ENCODE peak calls at places on chromosomes 13 and 19, in six cellular contexts. One of them, this sample, is unnamed.

GRCh38 chr13:75704194-75704941 is 68.2 kb downstream of the LMO7 start:
- DNase-seq in astrocyte: peak
- DNase-seq in choroid plexus epithelial cell: peak
- DNase-seq in COLO829: no peak
- DNase-seq in Kasumi-1: no peak
- DNase-seq in tibial artery: no peak
- DNase-seq in this sample: no peak

GRCh38 chr19:35615036-35615435 is 2.5 kb downstream of the HAUS5 start:
- DNase-seq in Kasumi-1: no peak
- DNase-seq in choroid plexus epithelial cell: no peak
- DNase-seq in astrocyte: no peak
- DNase-seq in COLO829: no peak
- DNase-seq in tibial artery: no peak
- DNase-seq in this sample: no peak

GRCh38 chr19:14310055-14310454 is 71.2 kb upstream of the ADGRE5 start:
- DNase-seq in COLO829: no peak
- DNase-seq in Kasumi-1: no peak
- DNase-seq in tibial artery: no peak
- DNase-seq in choroid plexus epithelial cell: no peak
- DNase-seq in astrocyte: no peak
- DNase-seq in this sample: no peak

GRCh38 chr13:43301341-43301969 is 278.1 kb downstream of the DNAJC15 start:
- DNase-seq in choroid plexus epithelial cell: no peak
- DNase-seq in COLO829: no peak
- DNase-seq in tibial artery: no peak
- DNase-seq in astrocyte: peak
- DNase-seq in Kasumi-1: no peak
- DNase-seq in this sample: no peak

GRCh38 chr19:38135150-38135998 is 88.6 kb downstream of the DPF1 start:
- DNase-seq in COLO829: no peak
- DNase-seq in astrocyte: no peak
- DNase-seq in Kasumi-1: no peak
- DNase-seq in choroid plexus epithelial cell: peak
- DNase-seq in tibial artery: no peak
- DNase-seq in this sample: no peak

GRCh38 chr13:50386527-50387123 is 371.4 kb downstream of the KCNRG start:
- DNase-seq in COLO829: peak
- DNase-seq in choroid plexus epithelial cell: peak
- DNase-seq in tibial artery: no peak
- DNase-seq in Kasumi-1: no peak
- DNase-seq in astrocyte: peak
- DNase-seq in this sample: no peak

GRCh38 chr13:29934531-29935308 is 84.3 kb upstream of the UBL3 start:
- DNase-seq in astrocyte: no peak
- DNase-seq in Kasumi-1: no peak
- DNase-seq in tibial artery: no peak
- DNase-seq in COLO829: no peak
- DNase-seq in choroid plexus epithelial cell: no peak
- DNase-seq in this sample: no peak

GRCh38 chr19:799076-799881 is 2.0 kb downstream of the PTBP1 start:
- DNase-seq in astrocyte: peak
- DNase-seq in tibial artery: no peak
- DNase-seq in choroid plexus epithelial cell: peak
- DNase-seq in Kasumi-1: peak
- DNase-seq in COLO829: no peak
- DNase-seq in this sample: peak

GRCh38 chr13:111372651-111373425 is 52.4 kb downstream of the TEX29 start:
- DNase-seq in astrocyte: no peak
- DNase-seq in choroid plexus epithelial cell: no peak
- DNase-seq in tibial artery: no peak
- DNase-seq in Kasumi-1: no peak
- DNase-seq in COLO829: no peak
- DNase-seq in this sample: no peak

GRCh38 chr19:1501200-1501595 is 10.2 kb downstream of the REEP6 start:
- DNase-seq in Kasumi-1: no peak
- DNase-seq in tibial artery: no peak
- DNase-seq in COLO829: no peak
- DNase-seq in choroid plexus epithelial cell: no peak
- DNase-seq in astrocyte: no peak
- DNase-seq in this sample: no peak

GRCh38 chr13:31772231-31772630 is 32.9 kb downstream of the RXFP2 start:
- DNase-seq in choroid plexus epithelial cell: no peak
- DNase-seq in Kasumi-1: no peak
- DNase-seq in COLO829: no peak
- DNase-seq in tibial artery: no peak
- DNase-seq in astrocyte: no peak
- DNase-seq in this sample: no peak

GRCh38 chr13:43611631-43612416 is 174.9 kb downstream of the ENOX1 start:
- DNase-seq in choroid plexus epithelial cell: no peak
- DNase-seq in tibial artery: no peak
- DNase-seq in Kasumi-1: no peak
- DNase-seq in astrocyte: no peak
- DNase-seq in COLO829: no peak
- DNase-seq in this sample: no peak

GRCh38 chr13:89554801-89555200 is 1792.7 kb upstream of the MIR17HG start:
- DNase-seq in Kasumi-1: no peak
- DNase-seq in COLO829: no peak
- DNase-seq in choroid plexus epithelial cell: peak
- DNase-seq in tibial artery: no peak
- DNase-seq in astrocyte: peak
- DNase-seq in this sample: no peak

GRCh38 chr13:76792680-76793334 is 93.4 kb downstream of the KCTD12 start:
- DNase-seq in COLO829: peak
- DNase-seq in choroid plexus epithelial cell: peak
- DNase-seq in tibial artery: no peak
- DNase-seq in astrocyte: peak
- DNase-seq in Kasumi-1: no peak
- DNase-seq in this sample: peak

GRCh38 chr19:11766597-11767591 is at the start of gene ZNF441:
- DNase-seq in COLO829: peak
- DNase-seq in astrocyte: peak
- DNase-seq in tibial artery: peak
- DNase-seq in Kasumi-1: peak
- DNase-seq in choroid plexus epithelial cell: peak
- DNase-seq in this sample: peak

GRCh38 chr13:44305845-44306244 is 67.8 kb upstream of the SERP2 start:
- DNase-seq in COLO829: no peak
- DNase-seq in Kasumi-1: no peak
- DNase-seq in astrocyte: peak
- DNase-seq in choroid plexus epithelial cell: peak
- DNase-seq in tibial artery: no peak
- DNase-seq in this sample: no peak

GRCh38 chr19:49473868-49474544 is at the start of gene FLT3LG:
- DNase-seq in astrocyte: no peak
- DNase-seq in Kasumi-1: peak
- DNase-seq in choroid plexus epithelial cell: peak
- DNase-seq in tibial artery: peak
- DNase-seq in COLO829: peak
- DNase-seq in this sample: peak

GRCh38 chr13:21971662-21972635 is 301.1 kb downstream of the FGF9 start:
- DNase-seq in astrocyte: no peak
- DNase-seq in choroid plexus epithelial cell: no peak
- DNase-seq in Kasumi-1: no peak
- DNase-seq in tibial artery: no peak
- DNase-seq in COLO829: no peak
- DNase-seq in this sample: no peak

GRCh38 chr13:43558942-43559341 is 227.8 kb downstream of the ENOX1 start:
- DNase-seq in astrocyte: no peak
- DNase-seq in choroid plexus epithelial cell: no peak
- DNase-seq in tibial artery: no peak
- DNase-seq in Kasumi-1: no peak
- DNase-seq in COLO829: no peak
- DNase-seq in this sample: no peak

GRCh38 chr13:77026783-77027621 is at the start of gene FBXL3:
- DNase-seq in COLO829: peak
- DNase-seq in Kasumi-1: peak
- DNase-seq in choroid plexus epithelial cell: peak
- DNase-seq in tibial artery: peak
- DNase-seq in astrocyte: peak
- DNase-seq in this sample: peak

GRCh38 chr13:101579291-101579802 is 126.9 kb downstream of the ITGBL1 start:
- DNase-seq in tibial artery: no peak
- DNase-seq in choroid plexus epithelial cell: peak
- DNase-seq in COLO829: no peak
- DNase-seq in astrocyte: peak
- DNase-seq in Kasumi-1: no peak
- DNase-seq in this sample: no peak

GRCh38 chr13:78604782-78605611 is 1.6 kb upstream of the POU4F1 start:
- DNase-seq in tibial artery: no peak
- DNase-seq in Kasumi-1: no peak
- DNase-seq in COLO829: no peak
- DNase-seq in astrocyte: no peak
- DNase-seq in choroid plexus epithelial cell: no peak
- DNase-seq in this sample: no peak

GRCh38 chr19:1505991-1506881 is 6.6 kb downstream of the ADAMTSL5 start:
- DNase-seq in astrocyte: no peak
- DNase-seq in tibial artery: no peak
- DNase-seq in COLO829: no peak
- DNase-seq in Kasumi-1: no peak
- DNase-seq in choroid plexus epithelial cell: no peak
- DNase-seq in this sample: no peak

GRCh38 chr13:25018729-25019115 is 77.2 kb upstream of the PABPC3 start:
- DNase-seq in choroid plexus epithelial cell: no peak
- DNase-seq in tibial artery: no peak
- DNase-seq in Kasumi-1: no peak
- DNase-seq in astrocyte: no peak
- DNase-seq in COLO829: no peak
- DNase-seq in this sample: no peak

GRCh38 chr13:100490692-100491091 is 97.9 kb downstream of the GGACT start:
- DNase-seq in COLO829: no peak
- DNase-seq in choroid plexus epithelial cell: peak
- DNase-seq in tibial artery: no peak
- DNase-seq in Kasumi-1: no peak
- DNase-seq in astrocyte: peak
- DNase-seq in this sample: no peak

GRCh38 chr19:41294393-41294792 is 15.6 kb upstream of the CCDC97 start:
- DNase-seq in tibial artery: no peak
- DNase-seq in Kasumi-1: no peak
- DNase-seq in choroid plexus epithelial cell: no peak
- DNase-seq in astrocyte: no peak
- DNase-seq in COLO829: no peak
- DNase-seq in this sample: no peak